ENCODE peak calls at places on chromosomes 7 and 10, in four cellular contexts. G is transverse colon, W is H9, U is endothelial cell. D is an unnamed sample.

GRCh38 chr7:46993396-46993795 is 588.5 kb downstream of the TNS3 start:
- DNase-seq in G (no peak), W (no peak), U (no peak), D (no peak)

GRCh38 chr7:30923774-30924413 is 12.2 kb downstream of the AQP1 start:
- DNase-seq in G (peak), W (peak), U (peak), D (no peak)

GRCh38 chr10:123274513-123275182 is 120.4 kb downstream of the BUB3 start:
- DNase-seq in G (no peak), W (no peak), U (no peak), D (no peak)

GRCh38 chr7:84247591-84247990 is 53.0 kb upstream of the SEMA3A start:
- DNase-seq in G (no peak), W (no peak), U (no peak), D (no peak)

GRCh38 chr7:49497471-49497870 is 276.0 kb upstream of the VWC2 start:
- DNase-seq in G (no peak), W (no peak), U (no peak), D (no peak)

GRCh38 chr10:95266674-95267095 is 24.1 kb downstream of the PDLIM1 start:
- DNase-seq in G (no peak), W (no peak), U (no peak), D (no peak)

GRCh38 chr10:3857318-3857717 is 72.3 kb upstream of the KLF6 start:
- DNase-seq in G (no peak), W (no peak), U (no peak), D (no peak)

GRCh38 chr7:89760690-89761089 is 393.6 kb upstream of the STEAP1 start:
- DNase-seq in G (no peak), W (no peak), U (no peak), D (no peak)

GRCh38 chr7:332646-333398 is 42.9 kb downstream of the FOXL3 start:
- DNase-seq in G (peak), W (peak), U (peak), D (peak)

GRCh38 chr10:93261961-93262610 is 188.4 kb downstream of the CYP26A1 start:
- DNase-seq in G (no peak), W (no peak), U (no peak), D (no peak)

GRCh38 chr10:12416396-12417090 is 67.2 kb downstream of the CAMK1D start:
- DNase-seq in G (no peak), W (no peak), U (no peak), D (no peak)

GRCh38 chr7:53835301-53835700 is 706.9 kb upstream of the VSTM2A start:
- DNase-seq in G (no peak), W (no peak), U (no peak), D (no peak)

GRCh38 chr7:130741336-130741995 is 7.5 kb upstream of the KLF14 start:
- DNase-seq in G (no peak), W (no peak), U (no peak), D (no peak)

GRCh38 chr7:333399-333776 is 43.4 kb downstream of the FOXL3 start:
- DNase-seq in G (peak), W (no peak), U (no peak), D (no peak)